ENCODE peak calls at places on chromosome 15, in eight cellular contexts. B is cardiac fibroblast; U is right atrium auricular region; H is right cardiac atrium; R is left ventricle myocardium inferior; V is CD8-positive, alpha-beta memory T cell; A is naive thymus-derived CD4-positive, alpha-beta T cell; X is stomach. L is an unnamed sample.

GRCh38 chr15:25022233-25022632 is 67.4 kb downstream of the SNRPN start:
- DNase-seq in B (peak; percentile 21), U (no peak), H (no peak), R (no peak), V (no peak), A (no peak), X (no peak), L (no peak)

GRCh38 chr15:92810418-92811138 is 89.5 kb upstream of the CHD2 start:
- DNase-seq in B (peak; percentile 81), U (peak; percentile 78), H (peak; percentile 88), R (peak; percentile 83), V (no peak), A (no peak), X (no peak), L (no peak)

GRCh38 chr15:85607842-85608241 is 186.9 kb downstream of the KLHL25 start:
- DNase-seq in B (peak; percentile 92), U (no peak), H (no peak), R (no peak), V (no peak), A (no peak), X (no peak), L (no peak)

GRCh38 chr15:56249080-56249479 is 5.4 kb upstream of the RFX7 start:
- DNase-seq in B (peak; percentile 90), U (no peak), H (no peak), R (no peak), V (no peak), A (no peak), X (no peak), L (peak; percentile 47)

GRCh38 chr15:79505956-79506355 is 73.8 kb downstream of the MINAR1 start:
- DNase-seq in B (peak; percentile 8), U (no peak), H (no peak), R (no peak), V (no peak), A (no peak), X (no peak), L (no peak)

GRCh38 chr15:23690450-23690852 is 3.3 kb upstream of the NDN start:
- DNase-seq in B (peak; percentile 9), U (no peak), H (peak; percentile 81), R (peak; percentile 50), V (no peak), A (no peak), X (peak; percentile 40), L (no peak)

GRCh38 chr15:39669671-39670070 is 88.8 kb downstream of the THBS1 start:
- DNase-seq in B (no peak), U (no peak), H (no peak), R (no peak), V (no peak), A (no peak), X (no peak), L (no peak)

GRCh38 chr15:66721020-66721419 is 19.0 kb downstream of the SMAD6 start:
- DNase-seq in B (no peak), U (no peak), H (no peak), R (no peak), V (no peak), A (no peak), X (no peak), L (peak; percentile 96)

DNA sequence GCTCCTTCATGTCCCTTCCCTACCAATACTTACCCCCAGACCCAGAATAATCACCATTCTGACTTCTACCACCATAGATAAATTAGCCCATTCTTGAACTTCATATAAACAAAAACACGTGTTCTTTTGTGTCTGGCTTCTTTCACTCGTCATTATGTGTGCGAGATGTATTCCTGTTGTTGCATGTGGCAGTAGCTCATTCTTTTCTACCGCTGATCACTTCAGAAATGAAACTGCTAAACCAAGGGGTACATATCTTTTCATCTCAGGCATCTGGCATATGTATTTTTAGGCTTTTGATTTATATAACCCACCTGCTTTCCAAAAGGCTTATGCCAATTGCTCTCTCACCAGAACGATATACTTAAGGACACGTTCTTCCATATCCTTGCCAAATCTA is 13.8 kb upstream of the SCG3 start:
- DNase-seq in B (no peak), U (no peak), H (no peak), R (no peak), V (no peak), A (no peak), X (no peak), L (no peak)
- H3K4me3 ChIP-seq in B (no peak overlapping the region), U (no peak overlapping the region), H (no peak overlapping the region), R (no peak overlapping the region), V (no peak overlapping the region), A (no peak overlapping the region), X (no peak overlapping the region), L (no peak overlapping the region)

GRCh38 chr15:88623632-88624031 is 2.5 kb downstream of the AEN start:
- DNase-seq in B (no peak), U (no peak), H (no peak), R (no peak), V (no peak), A (no peak), X (no peak), L (no peak)
- H3K4me3 ChIP-seq in B (peak overlapping the region; percentile 65), U (no peak overlapping the region), H (no peak overlapping the region), R (no peak overlapping the region), V (peak overlapping the region; percentile 45), A (no peak overlapping the region), X (no peak overlapping the region), L (no peak overlapping the region)

GRCh38 chr15:57387011-57387410 is 10.7 kb downstream of the CGNL1 start:
- DNase-seq in B (no peak), U (no peak), H (no peak), R (no peak), V (no peak), A (no peak), X (no peak), L (no peak)
- H3K4me3 ChIP-seq in B (no peak overlapping the region), U (no peak overlapping the region), H (no peak overlapping the region), R (no peak overlapping the region), V (no peak overlapping the region), A (no peak overlapping the region), X (no peak overlapping the region), L (no peak overlapping the region)

GRCh38 chr15:37112171-37112570 is 11.8 kb upstream of the MEIS2 start:
- DNase-seq in B (peak; percentile 55), U (no peak), H (no peak), R (no peak), V (no peak), A (no peak), X (no peak), L (no peak)

GRCh38 chr15:37112963-37113362 is 12.6 kb upstream of the MEIS2 start:
- DNase-seq in B (no peak), U (no peak), H (no peak), R (no peak), V (no peak), A (no peak), X (no peak), L (no peak)

GRCh38 chr15:37109952-37110630 is 9.7 kb upstream of the MEIS2 start:
- DNase-seq in B (peak; percentile 47), U (peak; percentile 74), H (peak; percentile 76), R (peak; percentile 61), V (no peak), A (no peak), X (no peak), L (no peak)

GRCh38 chr15:37109151-37109912 is 9.0 kb upstream of the MEIS2 start:
- DNase-seq in B (no peak), U (no peak), H (no peak), R (no peak), V (no peak), A (no peak), X (no peak), L (no peak)

DNA sequence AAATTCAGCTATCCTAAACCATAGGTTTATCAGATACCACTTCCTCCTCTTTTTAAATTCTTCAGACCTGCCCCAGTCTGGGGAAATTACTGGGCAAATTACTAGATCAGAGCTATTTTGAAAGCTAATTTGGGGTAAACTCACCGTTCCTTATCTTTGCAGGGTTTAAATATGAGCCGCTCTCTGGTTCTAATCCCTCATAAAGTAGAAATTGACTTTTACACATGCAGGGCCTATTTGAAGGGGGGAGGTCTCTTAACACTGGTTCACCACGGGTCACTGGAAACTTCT is 11.0 kb upstream of the MEIS2 start:
- DNase-seq in B (no peak), U (no peak), H (no peak), R (no peak), V (no peak), A (no peak), X (no peak), L (no peak)
- H3K4me3 ChIP-seq in B (no peak overlapping the region), U (peak overlapping the region; percentile 49), H (no peak overlapping the region), R (peak overlapping the region; percentile 66), V (no peak overlapping the region), A (no peak overlapping the region), X (peak overlapping the region; percentile 45), L (no peak overlapping the region)

DNA sequence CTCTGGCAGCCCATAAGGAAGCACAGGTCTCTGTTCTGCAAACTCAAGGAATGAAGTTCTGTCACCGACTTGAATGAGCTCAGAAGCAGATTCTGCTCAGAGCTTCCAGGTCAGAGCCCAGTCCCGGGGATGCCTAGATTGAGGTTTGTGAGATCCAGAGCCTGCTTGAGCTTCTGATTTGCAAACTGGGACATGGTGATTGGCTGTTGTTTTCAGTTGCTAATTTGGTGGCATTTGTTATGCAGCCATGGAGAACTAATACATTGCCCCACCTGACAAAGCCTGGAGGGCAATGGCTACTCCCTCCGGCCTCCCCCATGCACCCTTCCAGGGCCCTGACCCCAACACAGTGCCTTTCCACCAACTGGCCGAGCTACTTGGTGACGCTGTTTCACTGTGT is 379.4 kb upstream of the ATP10A start:
- DNase-seq in B (no peak), U (peak; percentile 7), H (no peak), R (no peak), V (no peak), A (no peak), X (no peak), L (no peak)
- H3K4me3 ChIP-seq in B (no peak overlapping the region), U (no peak overlapping the region), H (no peak overlapping the region), R (no peak overlapping the region), V (no peak overlapping the region), A (no peak overlapping the region), X (no peak overlapping the region), L (no peak overlapping the region)